ENCODE peak calls at places on chromosome 13, in six cellular contexts. B, Q, E, I, F and N are unnamed samples.

GRCh38 chr13:111177803-111178389 is 62.8 kb downstream of the ARHGEF7 start:
- DNase-seq in F (no peak), B (no peak), I (no peak), Q (peak), E (no peak), N (no peak)

GRCh38 chr13:65966991-65967451 is 1263.1 kb downstream of the PCDH9 start:
- DNase-seq in I (no peak), B (no peak), Q (peak), E (peak), F (no peak), N (no peak)

GRCh38 chr13:57264965-57265364 is 98.0 kb downstream of the PRR20E start:
- DNase-seq in B (no peak), E (peak), Q (no peak), F (no peak), I (no peak), N (no peak)

GRCh38 chr13:21137696-21138095 is 38.7 kb downstream of the SKA3 start:
- DNase-seq in E (no peak), I (no peak), Q (peak), F (no peak), B (no peak), N (no peak)

GRCh38 chr13:36030670-36031331 is 100.4 kb downstream of the DCLK1 start:
- DNase-seq in B (no peak), Q (peak), F (no peak), E (no peak), I (no peak), N (no peak)

GRCh38 chr13:60613080-60613479 is 216.1 kb downstream of the TDRD3 start:
- DNase-seq in I (no peak), Q (no peak), B (no peak), E (no peak), F (no peak), N (no peak)

GRCh38 chr13:29511980-29512379 is 83.5 kb downstream of the SLC7A1 start:
- DNase-seq in Q (peak), E (no peak), I (no peak), F (no peak), B (no peak), N (no peak)

GRCh38 chr13:104387514-104387913 is 1321.3 kb upstream of the SLC10A2 start:
- DNase-seq in E (no peak), F (no peak), Q (no peak), B (no peak), I (no peak), N (no peak)

GRCh38 chr13:61086052-61086451 is 329.6 kb downstream of the PCDH20 start:
- DNase-seq in F (no peak), I (no peak), E (no peak), Q (no peak), B (no peak), N (no peak)

GRCh38 chr13:69912576-69913074 is 195.0 kb upstream of the ATXN8OS start:
- DNase-seq in E (no peak), Q (no peak), F (no peak), B (no peak), I (no peak), N (no peak)

GRCh38 chr13:98026457-98026857 is 73.0 kb downstream of the IPO5 start:
- DNase-seq in B (no peak), E (peak), F (no peak), I (no peak), Q (peak), N (no peak)

GRCh38 chr13:105627270-105627669 is 908.2 kb downstream of the EFNB2 start:
- DNase-seq in B (no peak), Q (no peak), F (no peak), I (no peak), E (no peak), N (no peak)

GRCh38 chr13:97474581-97474980 is 40.6 kb downstream of the RAP2A start:
- DNase-seq in I (no peak), Q (no peak), B (no peak), F (no peak), E (no peak), N (no peak)

GRCh38 chr13:79671420-79671819 is 190.5 kb downstream of the NDFIP2 start:
- DNase-seq in Q (no peak), E (no peak), B (no peak), F (no peak), I (no peak), N (no peak)

GRCh38 chr13:101945435-101945834 is 456.4 kb downstream of the FGF14 start:
- DNase-seq in F (no peak), Q (no peak), I (no peak), E (peak), B (no peak), N (no peak)

GRCh38 chr13:101065314-101065713 is 351.0 kb downstream of the NALCN start:
- DNase-seq in E (no peak), Q (peak), B (no peak), F (no peak), I (no peak), N (no peak)

GRCh38 chr13:104024416-104025170 is 958.4 kb upstream of the SLC10A2 start:
- DNase-seq in E (no peak), B (no peak), Q (no peak), F (no peak), I (no peak), N (no peak)